ENCODE peak calls at places on chromosomes 5 and 9, in five cellular contexts. One of them, this sample, is unnamed.

GRCh38 chr5:127186657-127187056 is 103.9 kb upstream of the MEGF10 start:
- DNase-seq in endothelial cell of umbilical vein: no peak
- DNase-seq in lower leg skin: no peak
- DNase-seq in A549: no peak
- DNase-seq in uterus: no peak
- DNase-seq in this sample: no peak

GRCh38 chr5:154375331-154376008 is 70.3 kb upstream of the SAP30L start:
- DNase-seq in lower leg skin: no peak
- DNase-seq in endothelial cell of umbilical vein: no peak
- DNase-seq in A549: no peak
- DNase-seq in uterus: no peak
- DNase-seq in this sample: no peak

GRCh38 chr5:29697786-29698414 is 1495.6 kb upstream of the CDH6 start:
- DNase-seq in lower leg skin: no peak
- DNase-seq in uterus: no peak
- DNase-seq in endothelial cell of umbilical vein: no peak
- DNase-seq in A549: no peak
- DNase-seq in this sample: no peak

GRCh38 chr5:127243011-127243410 is 47.6 kb upstream of the MEGF10 start:
- DNase-seq in uterus: no peak
- DNase-seq in A549: no peak
- DNase-seq in endothelial cell of umbilical vein: no peak
- DNase-seq in lower leg skin: no peak
- DNase-seq in this sample: no peak

GRCh38 chr5:123012321-123012720 is 24.2 kb downstream of the PPIC start:
- DNase-seq in A549: no peak
- DNase-seq in uterus: no peak
- DNase-seq in endothelial cell of umbilical vein: no peak
- DNase-seq in lower leg skin: no peak
- DNase-seq in this sample: no peak

GRCh38 chr9:14030350-14030823 is 283.6 kb downstream of the NFIB start:
- DNase-seq in uterus: no peak
- DNase-seq in endothelial cell of umbilical vein: peak
- DNase-seq in A549: no peak
- DNase-seq in lower leg skin: peak
- DNase-seq in this sample: no peak

GRCh38 chr5:107952450-107952849 is 281.7 kb upstream of the EFNA5 start:
- DNase-seq in A549: no peak
- DNase-seq in endothelial cell of umbilical vein: no peak
- DNase-seq in lower leg skin: no peak
- DNase-seq in uterus: no peak
- DNase-seq in this sample: no peak

GRCh38 chr5:7877851-7878250 is 8.9 kb downstream of the MTRR start:
- DNase-seq in endothelial cell of umbilical vein: no peak
- DNase-seq in uterus: no peak
- DNase-seq in lower leg skin: no peak
- DNase-seq in A549: no peak
- DNase-seq in this sample: no peak

GRCh38 chr9:127361561-127361960 is 35.4 kb upstream of the SLC2A8 start:
- DNase-seq in endothelial cell of umbilical vein: no peak
- DNase-seq in uterus: no peak
- DNase-seq in A549: no peak
- DNase-seq in lower leg skin: no peak
- DNase-seq in this sample: no peak

GRCh38 chr5:165187815-165188214 is 1682.4 kb downstream of the MAT2B start:
- DNase-seq in uterus: no peak
- DNase-seq in lower leg skin: no peak
- DNase-seq in A549: no peak
- DNase-seq in endothelial cell of umbilical vein: no peak
- DNase-seq in this sample: no peak

GRCh38 chr9:21833090-21833801 is 30.8 kb downstream of the MTAP start:
- DNase-seq in endothelial cell of umbilical vein: no peak
- DNase-seq in A549: no peak
- DNase-seq in uterus: no peak
- DNase-seq in lower leg skin: no peak
- DNase-seq in this sample: no peak

GRCh38 chr5:56356121-56356875 is 123.2 kb upstream of the ANKRD55 start:
- DNase-seq in A549: no peak
- DNase-seq in uterus: no peak
- DNase-seq in endothelial cell of umbilical vein: peak
- DNase-seq in lower leg skin: no peak
- DNase-seq in this sample: no peak

GRCh38 chr9:69579032-69579748 is 93.0 kb downstream of the APBA1 start:
- DNase-seq in lower leg skin: no peak
- DNase-seq in uterus: no peak
- DNase-seq in A549: no peak
- DNase-seq in endothelial cell of umbilical vein: no peak
- DNase-seq in this sample: no peak

GRCh38 chr9:98039474-98040072 is 17.0 kb upstream of the NANS start:
- DNase-seq in lower leg skin: no peak
- DNase-seq in endothelial cell of umbilical vein: no peak
- DNase-seq in uterus: no peak
- DNase-seq in A549: no peak
- DNase-seq in this sample: no peak

GRCh38 chr9:113513111-113513510 is 49.6 kb downstream of the RGS3 start:
- DNase-seq in A549: no peak
- DNase-seq in lower leg skin: no peak
- DNase-seq in uterus: no peak
- DNase-seq in endothelial cell of umbilical vein: no peak
- DNase-seq in this sample: no peak

GRCh38 chr5:178426326-178427130 is 163.7 kb downstream of the COL23A1 start:
- DNase-seq in endothelial cell of umbilical vein: no peak
- DNase-seq in A549: no peak
- DNase-seq in lower leg skin: no peak
- DNase-seq in uterus: no peak
- DNase-seq in this sample: no peak

GRCh38 chr9:132147331-132147730 is 14.5 kb upstream of the NTNG2 start:
- DNase-seq in A549: no peak
- DNase-seq in endothelial cell of umbilical vein: no peak
- DNase-seq in uterus: no peak
- DNase-seq in lower leg skin: no peak
- DNase-seq in this sample: no peak

GRCh38 chr5:3320317-3320865 is 275.2 kb upstream of the IRX1 start:
- DNase-seq in uterus: no peak
- DNase-seq in endothelial cell of umbilical vein: no peak
- DNase-seq in A549: no peak
- DNase-seq in lower leg skin: no peak
- DNase-seq in this sample: no peak

GRCh38 chr9:70257512-70257911 is 1.3 kb upstream of the SMC5 start:
- DNase-seq in A549: no peak
- DNase-seq in uterus: no peak
- DNase-seq in endothelial cell of umbilical vein: no peak
- DNase-seq in lower leg skin: no peak
- DNase-seq in this sample: no peak

GRCh38 chr5:31706186-31706585 is 67.3 kb downstream of the PDZD2 start:
- DNase-seq in endothelial cell of umbilical vein: no peak
- DNase-seq in lower leg skin: no peak
- DNase-seq in uterus: no peak
- DNase-seq in A549: no peak
- DNase-seq in this sample: no peak

GRCh38 chr9:7328453-7328852 is 471.1 kb downstream of the DMAC1 start:
- DNase-seq in uterus: no peak
- DNase-seq in endothelial cell of umbilical vein: no peak
- DNase-seq in lower leg skin: no peak
- DNase-seq in A549: no peak
- DNase-seq in this sample: no peak

GRCh38 chr5:54115768-54116403 is 194.5 kb downstream of the ARL15 start:
- DNase-seq in endothelial cell of umbilical vein: peak
- DNase-seq in A549: no peak
- DNase-seq in uterus: no peak
- DNase-seq in lower leg skin: no peak
- DNase-seq in this sample: no peak

GRCh38 chr5:94288937-94289336 is 329.5 kb downstream of the KIAA0825 start:
- DNase-seq in A549: no peak
- DNase-seq in lower leg skin: no peak
- DNase-seq in endothelial cell of umbilical vein: no peak
- DNase-seq in uterus: no peak
- DNase-seq in this sample: peak

GRCh38 chr9:99298660-99299059 is 76.6 kb downstream of the SEC61B start:
- DNase-seq in uterus: no peak
- DNase-seq in A549: no peak
- DNase-seq in lower leg skin: no peak
- DNase-seq in endothelial cell of umbilical vein: no peak
- DNase-seq in this sample: no peak

GRCh38 chr5:143142596-143143435 is 260.7 kb downstream of the NR3C1 start:
- DNase-seq in lower leg skin: peak
- DNase-seq in A549: no peak
- DNase-seq in uterus: peak
- DNase-seq in endothelial cell of umbilical vein: no peak
- DNase-seq in this sample: no peak

GRCh38 chr9:69355232-69355631 is 30.2 kb downstream of the ENTREP1 start:
- DNase-seq in uterus: no peak
- DNase-seq in lower leg skin: no peak
- DNase-seq in endothelial cell of umbilical vein: no peak
- DNase-seq in A549: no peak
- DNase-seq in this sample: no peak

GRCh38 chr5:37197340-37198050 is 51.7 kb downstream of the CPLANE1 start:
- DNase-seq in endothelial cell of umbilical vein: peak
- DNase-seq in A549: no peak
- DNase-seq in lower leg skin: no peak
- DNase-seq in uterus: no peak
- DNase-seq in this sample: no peak

GRCh38 chr5:119339965-119340364 is 15.9 kb upstream of the TNFAIP8 start:
- DNase-seq in endothelial cell of umbilical vein: no peak
- DNase-seq in uterus: no peak
- DNase-seq in lower leg skin: no peak
- DNase-seq in A549: no peak
- DNase-seq in this sample: no peak

GRCh38 chr5:119343042-119343441 is 12.8 kb upstream of the TNFAIP8 start:
- DNase-seq in lower leg skin: no peak
- DNase-seq in uterus: no peak
- DNase-seq in endothelial cell of umbilical vein: peak
- DNase-seq in A549: no peak
- DNase-seq in this sample: no peak

GRCh38 chr5:119342414-119342813 is 13.4 kb upstream of the TNFAIP8 start:
- DNase-seq in uterus: no peak
- DNase-seq in endothelial cell of umbilical vein: no peak
- DNase-seq in lower leg skin: no peak
- DNase-seq in A549: no peak
- DNase-seq in this sample: no peak

GRCh38 chr5:119340597-119341218 is 15.1 kb upstream of the TNFAIP8 start:
- DNase-seq in lower leg skin: no peak
- DNase-seq in A549: no peak
- DNase-seq in endothelial cell of umbilical vein: no peak
- DNase-seq in uterus: no peak
- DNase-seq in this sample: no peak

DNA sequence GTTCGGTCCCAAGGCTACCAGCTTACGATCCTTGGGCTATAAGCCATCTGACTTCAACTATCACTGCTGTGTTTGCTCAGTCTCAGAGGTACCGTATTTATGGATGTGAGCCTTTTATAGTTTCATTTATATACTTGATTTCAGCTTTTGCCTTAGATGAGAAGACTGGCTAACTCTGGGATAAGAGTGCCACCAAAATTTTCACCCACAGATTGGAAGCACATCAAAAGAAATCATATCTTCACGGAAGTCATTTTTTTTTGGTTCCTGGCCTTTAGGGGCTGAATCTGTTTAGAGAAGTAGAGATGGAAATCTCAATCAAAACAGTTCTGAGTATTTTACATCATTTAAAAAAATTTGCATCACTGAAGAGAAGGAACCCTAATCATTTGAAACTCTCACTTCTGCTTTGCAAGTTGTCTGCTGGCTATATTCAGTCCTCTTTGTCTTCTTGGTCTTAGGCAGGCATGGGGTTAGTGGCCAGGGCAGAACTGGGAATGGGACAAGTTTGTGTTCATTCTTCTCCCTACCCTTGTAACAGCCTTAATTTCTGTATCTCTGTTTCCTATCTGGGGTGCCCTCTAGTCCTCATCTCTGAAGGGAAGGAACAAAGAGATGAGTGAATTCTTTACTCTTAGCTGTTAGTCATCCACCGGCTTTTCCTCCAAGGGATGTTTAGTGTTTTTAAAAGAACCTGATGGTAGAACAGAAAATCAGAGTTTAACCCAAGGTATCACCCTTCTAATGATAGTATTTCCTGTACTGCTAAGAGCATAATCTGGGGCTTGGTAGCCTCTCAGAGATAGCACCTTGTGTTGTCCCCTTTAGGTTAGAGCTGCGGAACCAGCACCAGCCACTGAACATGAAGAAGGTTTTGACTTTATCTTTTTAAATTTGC is 14.1 kb upstream of the TNFAIP8 start:
- DNase-seq in endothelial cell of umbilical vein: peak
- DNase-seq in lower leg skin: no peak
- DNase-seq in A549: no peak
- DNase-seq in uterus: no peak
- DNase-seq in this sample: no peak
- TF ChIP-seq POLR2A in endothelial cell of umbilical vein: no peak
- TF ChIP-seq POLR2A in lower leg skin: no peak
- TF ChIP-seq POLR2A in A549: no peak
- TF ChIP-seq POLR2A in uterus: no peak
- TF ChIP-seq POLR2A in this sample: no peak

DNA sequence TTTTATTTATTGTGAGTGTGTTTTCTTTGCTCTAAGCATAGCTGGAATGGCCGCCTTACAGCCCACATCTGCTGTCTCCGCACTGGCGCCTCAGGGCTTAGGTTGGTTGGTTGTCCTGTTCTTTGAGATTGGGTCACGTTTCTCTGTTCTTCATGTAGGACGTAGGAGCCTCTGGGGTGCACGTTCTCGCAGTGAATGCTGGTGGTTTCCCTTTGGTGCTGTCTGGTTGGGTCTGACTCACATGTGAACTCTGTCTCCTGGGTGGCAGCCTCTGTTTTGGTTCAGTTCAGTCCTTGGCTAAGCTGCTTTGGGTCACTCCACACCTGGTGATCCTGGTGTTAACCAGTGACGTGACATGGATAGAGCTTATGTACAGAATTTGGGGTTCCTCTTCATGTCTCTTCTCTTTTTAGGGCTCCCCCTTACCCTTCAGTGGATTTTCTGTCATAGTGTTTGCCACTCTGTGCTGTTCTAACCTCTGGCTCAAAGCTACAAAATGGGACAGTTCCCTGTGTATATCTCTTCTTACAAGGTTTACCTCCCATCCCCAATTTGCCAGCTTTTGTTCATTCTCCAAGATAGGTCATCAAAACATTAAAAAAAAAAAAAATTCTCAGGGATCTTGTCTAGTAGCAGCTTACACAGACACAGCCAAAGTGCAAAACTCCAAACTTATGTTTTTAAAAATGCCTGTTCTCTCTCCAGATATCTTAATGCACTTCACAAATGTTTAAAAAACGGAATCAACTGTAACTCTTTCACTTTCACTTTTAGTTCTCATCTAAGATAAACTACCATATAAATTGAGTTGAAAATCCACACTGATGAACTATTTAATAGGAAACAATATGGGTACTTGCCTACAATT is 12.8 kb upstream of the LPCAT1 start:
- DNase-seq in uterus: peak
- DNase-seq in endothelial cell of umbilical vein: peak
- DNase-seq in A549: no peak
- DNase-seq in lower leg skin: no peak
- DNase-seq in this sample: no peak
- TF ChIP-seq POLR2A in uterus: no peak
- TF ChIP-seq POLR2A in endothelial cell of umbilical vein: no peak
- TF ChIP-seq POLR2A in A549: no peak
- TF ChIP-seq POLR2A in lower leg skin: no peak
- TF ChIP-seq POLR2A in this sample: no peak

GRCh38 chr5:79031481-79031867 is 38.0 kb downstream of the DMGDH start:
- DNase-seq in A549: no peak
- DNase-seq in uterus: no peak
- DNase-seq in endothelial cell of umbilical vein: no peak
- DNase-seq in lower leg skin: no peak
- DNase-seq in this sample: no peak
- TF ChIP-seq POLR2A in A549: no peak
- TF ChIP-seq POLR2A in uterus: no peak
- TF ChIP-seq POLR2A in endothelial cell of umbilical vein: no peak
- TF ChIP-seq POLR2A in lower leg skin: no peak
- TF ChIP-seq POLR2A in this sample: no peak

GRCh38 chr9:33818832-33819500 is 2.0 kb downstream of the UBE2R2 start:
- DNase-seq in lower leg skin: no peak
- DNase-seq in A549: no peak
- DNase-seq in uterus: no peak
- DNase-seq in endothelial cell of umbilical vein: peak
- DNase-seq in this sample: no peak
- TF ChIP-seq POLR2A in lower leg skin: no peak
- TF ChIP-seq POLR2A in A549: no peak
- TF ChIP-seq POLR2A in uterus: no peak
- TF ChIP-seq POLR2A in endothelial cell of umbilical vein: no peak
- TF ChIP-seq POLR2A in this sample: no peak

This sample was measured in H54.